ENCODE peak calls at places on chromosomes 11 and 22, in seven cellular contexts. B is MM.1S, R is hepatocyte, Q is GM23338, E is GM23248, X is HCT116, P is PC-9. F is an unnamed sample. For H3K9me2, the result is how much of the 10 kb centered on the place peaks cover.

GRCh38 chr22:46196268-46196667 is 45.9 kb downstream of the PPARA start:
- DNase-seq in B (no peak), R (no peak), Q (no peak), E (no peak), X (no peak), P (no peak), F (peak)

GRCh38 chr11:76654980-76655379 is 15.6 kb downstream of the LRRC32 start:
- DNase-seq in B (no peak), R (no peak), Q (no peak), E (no peak), X (no peak), P (no peak), F (no peak)

GRCh38 chr11:45341379-45341778 is 55.2 kb upstream of the SYT13 start:
- DNase-seq in B (no peak), R (no peak), Q (peak), E (no peak), X (no peak), P (no peak), F (no peak)

GRCh38 chr22:28768701-28769393 is 3.6 kb upstream of the CCDC117 start:
- DNase-seq in B (no peak), R (no peak), Q (no peak), E (no peak), X (no peak), P (no peak), F (no peak)

GRCh38 chr22:20998411-20999336 is 3.2 kb downstream of the THAP7 start:
- DNase-seq in B (no peak), R (no peak), Q (no peak), E (peak), X (no peak), P (no peak), F (no peak)

GRCh38 chr11:10317281-10317755 is 12.4 kb downstream of the ADM start:
- DNase-seq in B (peak), R (no peak), Q (no peak), E (no peak), X (no peak), P (no peak), F (no peak)

GRCh38 chr11:96207459-96208449 is 135.2 kb downstream of the MAML2 start:
- DNase-seq in B (peak), R (peak), Q (no peak), E (peak), X (no peak), P (peak), F (peak)

GRCh38 chr22:50357756-50358155 is 14.6 kb downstream of the PPP6R2 start:
- DNase-seq in B (no peak), R (no peak), Q (no peak), E (no peak), X (no peak), P (no peak), F (no peak)

GRCh38 chr11:121038642-121039409 is 14.9 kb downstream of the TBCEL start:
- DNase-seq in B (no peak), R (no peak), Q (no peak), E (no peak), X (no peak), P (no peak), F (no peak)

GRCh38 chr11:35303596-35304392 is 115.6 kb downstream of the SLC1A2 start:
- DNase-seq in B (no peak), R (peak), Q (no peak), E (peak), X (no peak), P (peak), F (no peak)

GRCh38 chr11:60056349-60056969 is at the start of gene MS4A3:
- DNase-seq in B (no peak), R (no peak), Q (no peak), E (no peak), X (no peak), P (no peak), F (no peak)

GRCh38 chr22:43136255-43136654 is 6.9 kb downstream of the MCAT start:
- DNase-seq in B (no peak), R (peak), Q (peak), E (peak), X (no peak), P (peak), F (peak)

GRCh38 chr11:91220476-91221202 is 997.8 kb upstream of the CHORDC1 start:
- DNase-seq in B (no peak), R (peak), Q (no peak), E (peak), X (no peak), P (no peak), F (no peak)

GRCh38 chr11:77523712-77524111 is 49.8 kb upstream of the PAK1 start:
- DNase-seq in B (no peak), R (no peak), Q (no peak), E (no peak), X (no peak), P (no peak), F (no peak)

GRCh38 chr22:24076091-24076867 is 65.2 kb downstream of the CABIN1 start:
- DNase-seq in B (no peak), R (no peak), Q (no peak), E (peak), X (no peak), P (no peak), F (no peak)

GRCh38 chr11:59802639-59803176 is 7.9 kb downstream of the MRPL16 start:
- DNase-seq in B (peak), R (peak), Q (peak), E (peak), X (peak), P (peak), F (peak)

GRCh38 chr11:16669799-16670415 is 68.5 kb upstream of the C11orf58 start:
- DNase-seq in B (no peak), R (peak), Q (peak), E (no peak), X (peak), P (peak), F (no peak)

GRCh38 chr11:66291706-66292542 is at the start of gene TMEM151A:
- DNase-seq in B (no peak), R (peak), Q (peak), E (peak), X (no peak), P (no peak), F (peak)

GRCh38 chr11:95289378-95289777 is 58.4 kb upstream of the SESN3 start:
- DNase-seq in B (no peak), R (no peak), Q (no peak), E (peak), X (peak), P (no peak), F (no peak)

GRCh38 chr11:45926001-45926401 is 3.5 kb downstream of the LARGE2 start:
- DNase-seq in B (no peak), R (no peak), Q (no peak), E (no peak), X (no peak), P (no peak), F (no peak)

GRCh38 chr11:7571640-7572000 is 57.8 kb downstream of the PPFIBP2 start:
- DNase-seq in B (peak), R (peak), Q (peak), E (peak), X (peak), P (peak), F (peak)

GRCh38 chr11:30984827-30985226 is 384.7 kb downstream of the DCDC1 start:
- DNase-seq in B (no peak), R (no peak), Q (no peak), E (peak), X (no peak), P (no peak), F (no peak)

GRCh38 chr11:13238879-13239514 is 38.6 kb upstream of the BMAL1 start:
- DNase-seq in B (peak), R (peak), Q (peak), E (peak), X (peak), P (no peak), F (peak)

GRCh38 chr11:116691779-116692178 is 81.0 kb downstream of the BUD13 start:
- DNase-seq in B (peak), R (peak), Q (peak), E (peak), X (peak), P (no peak), F (peak)

GRCh38 chr22:40039482-40039881 is 44.7 kb downstream of the FAM83F start:
- DNase-seq in B (no peak), R (no peak), Q (no peak), E (no peak), X (no peak), P (no peak), F (no peak)

DNA sequence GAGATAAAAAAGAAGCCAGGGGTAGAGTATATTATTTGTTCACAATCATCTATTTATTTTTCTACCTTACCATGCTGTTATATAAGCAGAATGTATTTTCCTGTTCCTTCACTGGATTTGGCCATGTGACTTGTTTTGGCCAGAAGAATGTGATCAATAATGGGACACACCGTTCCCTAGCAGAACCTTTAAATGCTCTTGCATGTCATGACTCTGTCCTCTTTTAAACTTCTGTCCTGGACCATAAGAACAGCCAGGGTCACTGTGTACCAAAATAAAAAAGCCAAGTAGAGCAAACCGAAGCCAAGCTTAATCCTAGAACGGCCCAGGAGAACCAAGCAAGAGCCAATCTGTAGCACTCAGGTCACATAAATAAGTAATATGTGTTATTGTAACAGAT is 1682.4 kb downstream of the LRRC4C start:
- DNase-seq in B (no peak), R (no peak), Q (no peak), E (no peak), X (no peak), P (no peak), F (no peak)
- H3K9me2 ChIP-seq in B (under half), R (under half), Q (under half), E (under half), X (under half), P (under half), F (under half)

GRCh38 chr11:128504489-128504888 is 82.9 kb downstream of the ETS1 start:
- DNase-seq in B (no peak), R (no peak), Q (no peak), E (peak), X (no peak), P (no peak), F (no peak)

GRCh38 chr11:128506384-128506783 is 81.0 kb downstream of the ETS1 start:
- DNase-seq in B (no peak), R (no peak), Q (no peak), E (no peak), X (no peak), P (no peak), F (no peak)

GRCh38 chr11:128506999-128507591 is 80.3 kb downstream of the ETS1 start:
- DNase-seq in B (no peak), R (peak), Q (peak), E (peak), X (no peak), P (peak), F (peak)

GRCh38 chr11:128503231-128503991 is 83.9 kb downstream of the ETS1 start:
- DNase-seq in B (no peak), R (peak), Q (no peak), E (peak), X (no peak), P (no peak), F (no peak)

DNA sequence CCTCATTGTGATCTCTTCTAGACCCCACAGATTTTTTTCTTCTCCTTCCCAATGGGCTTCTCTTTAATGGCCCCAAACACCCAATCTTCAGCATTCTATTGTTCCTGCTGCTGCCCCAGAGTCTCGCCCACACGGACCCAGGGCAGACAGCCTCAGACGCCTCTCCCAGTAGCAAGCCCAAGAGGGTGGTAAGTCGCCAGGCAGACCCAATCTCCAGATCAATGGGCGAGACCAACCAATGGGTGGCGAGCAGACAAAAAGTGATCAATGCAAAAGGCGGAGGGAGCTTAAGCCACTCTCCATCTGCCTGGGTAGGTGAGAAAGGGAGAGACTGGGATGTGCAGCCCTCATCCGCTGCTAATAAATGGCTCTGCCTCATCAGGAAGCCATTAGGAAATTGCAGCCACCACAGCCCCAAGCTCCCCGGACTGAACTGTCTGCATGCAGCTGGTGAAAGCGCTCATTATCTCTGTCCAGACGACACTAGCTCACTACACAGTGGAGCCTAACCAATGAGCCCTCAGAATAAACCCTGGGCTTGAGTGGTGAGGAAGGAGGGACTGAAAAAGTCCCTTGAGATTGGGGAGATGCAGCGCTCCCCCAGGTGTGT is 81.8 kb downstream of the ETS1 start:
- DNase-seq in B (no peak), R (no peak), Q (no peak), E (no peak), X (no peak), P (no peak), F (peak)
- H3K9me2 ChIP-seq in B (under half), R (under half), Q (under half), E (under half), X (under half), P (under half), F (under half)

GRCh38 chr22:25882366-25882765 is 140.4 kb downstream of the MYO18B start:
- DNase-seq in B (no peak), R (no peak), Q (no peak), E (no peak), X (no peak), P (no peak), F (no peak)

GRCh38 chr22:25881353-25881752 is 139.4 kb downstream of the MYO18B start:
- DNase-seq in B (no peak), R (no peak), Q (no peak), E (no peak), X (no peak), P (no peak), F (no peak)

GRCh38 chr22:25880524-25880923 is 138.5 kb downstream of the MYO18B start:
- DNase-seq in B (no peak), R (no peak), Q (peak), E (no peak), X (no peak), P (no peak), F (no peak)

GRCh38 chr22:25876871-25877270 is 134.9 kb downstream of the MYO18B start:
- DNase-seq in B (no peak), R (no peak), Q (no peak), E (no peak), X (no peak), P (no peak), F (no peak)

GRCh38 chr22:25878933-25879332 is 136.9 kb downstream of the MYO18B start:
- DNase-seq in B (no peak), R (no peak), Q (no peak), E (no peak), X (no peak), P (no peak), F (no peak)
- H3K9me2 ChIP-seq in B (under half), R (under half), Q (under half), E (under half), X (under half), P (under half), F (under half)

DNA sequence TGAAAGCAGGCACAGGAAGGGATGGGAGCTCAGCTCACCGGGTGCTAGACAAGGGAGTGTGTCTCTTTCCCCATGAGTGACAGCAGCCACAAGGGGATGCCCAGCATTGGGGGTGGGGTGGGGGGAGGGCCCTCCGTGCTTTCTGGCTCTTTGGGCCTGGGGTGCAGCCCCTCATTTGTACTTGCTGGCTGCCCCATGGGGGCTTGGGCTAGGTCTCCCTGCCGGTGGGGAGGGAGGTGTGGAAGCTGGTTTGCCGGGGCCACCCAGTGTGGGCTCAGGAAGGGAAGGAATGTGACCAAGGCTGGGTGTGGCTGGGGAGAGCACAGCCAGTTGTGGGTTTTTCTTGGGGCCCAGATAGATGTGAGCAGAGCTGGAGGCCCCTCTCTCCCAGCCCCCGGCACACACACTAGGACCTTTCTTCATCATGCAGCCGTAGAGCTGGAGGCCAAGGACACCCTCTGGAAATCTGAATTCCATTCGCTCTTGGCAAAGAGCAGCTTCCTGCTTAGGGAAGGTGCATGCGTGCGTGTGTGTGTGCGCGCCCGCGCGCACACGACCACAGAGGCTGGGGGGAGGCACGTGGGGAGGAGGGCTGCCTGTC is 25.8 kb downstream of the KCNQ1OT1 start:
- DNase-seq in B (no peak), R (no peak), Q (no peak), E (no peak), X (no peak), P (no peak), F (no peak)
- H3K9me2 ChIP-seq in B (under half), R (under half), Q (under half), E (under half), X (under half), P (under half), F (under half)

DNA sequence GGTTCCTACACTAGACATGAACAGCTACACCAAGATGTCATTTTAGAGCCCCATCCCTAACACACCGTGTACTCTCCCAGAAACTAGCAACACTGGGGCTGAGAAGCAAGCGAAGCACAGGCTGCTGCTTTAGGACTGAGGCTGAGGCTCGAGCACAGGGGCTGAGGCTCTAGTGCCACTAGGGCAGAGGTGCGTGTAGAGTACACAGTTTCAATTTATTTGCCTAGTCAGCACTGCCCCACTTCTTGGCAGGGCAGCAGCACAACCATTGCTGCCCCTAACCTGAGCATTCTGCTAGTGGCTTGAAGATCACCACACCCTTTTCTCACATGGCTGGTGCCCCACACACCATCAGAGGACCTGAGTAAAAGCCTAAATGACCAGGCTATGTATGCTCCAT is 713.2 kb downstream of the LRRC4C start:
- DNase-seq in B (no peak), R (no peak), Q (no peak), E (no peak), X (no peak), P (no peak), F (no peak)
- H3K9me2 ChIP-seq in B (under half), R (under half), Q (under half), E (under half), X (under half), P (under half), F (under half)

F was measured in SK-N-SH.